ENCODE peak calls at places on chromosomes 12 and 14, in five cellular contexts. One of them, this sample, is unnamed.
A peak's percentile ranks its signal among the peaks of the same experiment; 100 is the strongest.

GRCh38 chr14:99918781-99919180 is 125.6 kb downstream of the EML1 start:
- DNase-seq in hypothalamus: no peak
- DNase-seq in CMK: no peak
- DNase-seq in activated T-cell treated with anti-CD3 and anti-CD28 coated beads for 4 hours: no peak
- DNase-seq in GM03348: no peak
- DNase-seq in this sample: no peak

GRCh38 chr14:24435998-24436354 is 6.2 kb downstream of the KHNYN start:
- DNase-seq in hypothalamus: no peak
- DNase-seq in activated T-cell treated with anti-CD3 and anti-CD28 coated beads for 4 hours: no peak
- DNase-seq in GM03348: no peak
- DNase-seq in CMK: no peak
- DNase-seq in this sample: no peak

GRCh38 chr12:65911321-65911720 is 87.0 kb downstream of the HMGA2 start:
- DNase-seq in activated T-cell treated with anti-CD3 and anti-CD28 coated beads for 4 hours: no peak
- DNase-seq in CMK: no peak
- DNase-seq in GM03348: peak; percentile 16
- DNase-seq in hypothalamus: no peak
- DNase-seq in this sample: no peak

GRCh38 chr14:100374270-100374669 is 51.1 kb downstream of the SLC25A47 start:
- DNase-seq in hypothalamus: no peak
- DNase-seq in activated T-cell treated with anti-CD3 and anti-CD28 coated beads for 4 hours: no peak
- DNase-seq in CMK: no peak
- DNase-seq in GM03348: no peak
- DNase-seq in this sample: no peak

GRCh38 chr12:88493651-88494050 is 86.6 kb downstream of the KITLG start:
- DNase-seq in GM03348: peak; percentile 35
- DNase-seq in hypothalamus: no peak
- DNase-seq in activated T-cell treated with anti-CD3 and anti-CD28 coated beads for 4 hours: no peak
- DNase-seq in CMK: no peak
- DNase-seq in this sample: no peak

GRCh38 chr12:1830981-1831930 is 10.9 kb downstream of the LRTM2 start:
- DNase-seq in CMK: no peak
- DNase-seq in GM03348: peak; percentile 80
- DNase-seq in hypothalamus: no peak
- DNase-seq in activated T-cell treated with anti-CD3 and anti-CD28 coated beads for 4 hours: no peak
- DNase-seq in this sample: no peak

GRCh38 chr14:51225751-51226150 is 14.3 kb upstream of the TMX1 start:
- DNase-seq in CMK: no peak
- DNase-seq in hypothalamus: no peak
- DNase-seq in activated T-cell treated with anti-CD3 and anti-CD28 coated beads for 4 hours: no peak
- DNase-seq in GM03348: no peak
- DNase-seq in this sample: no peak

GRCh38 chr14:69712637-69713088 is 54.3 kb upstream of the SRSF5 start:
- DNase-seq in CMK: no peak
- DNase-seq in GM03348: no peak
- DNase-seq in hypothalamus: no peak
- DNase-seq in activated T-cell treated with anti-CD3 and anti-CD28 coated beads for 4 hours: no peak
- DNase-seq in this sample: no peak

GRCh38 chr12:79725987-79726386 is 35.2 kb upstream of the PAWR start:
- DNase-seq in hypothalamus: no peak
- DNase-seq in CMK: no peak
- DNase-seq in GM03348: peak; percentile 64
- DNase-seq in activated T-cell treated with anti-CD3 and anti-CD28 coated beads for 4 hours: no peak
- DNase-seq in this sample: no peak

GRCh38 chr12:21223930-21224329 is 92.9 kb downstream of the SLCO1B1 start:
- DNase-seq in CMK: no peak
- DNase-seq in hypothalamus: no peak
- DNase-seq in GM03348: no peak
- DNase-seq in activated T-cell treated with anti-CD3 and anti-CD28 coated beads for 4 hours: no peak
- DNase-seq in this sample: no peak

GRCh38 chr12:30839643-30840190 is 85.0 kb upstream of the CAPRIN2 start:
- DNase-seq in CMK: no peak
- DNase-seq in activated T-cell treated with anti-CD3 and anti-CD28 coated beads for 4 hours: no peak
- DNase-seq in GM03348: no peak
- DNase-seq in hypothalamus: no peak
- DNase-seq in this sample: no peak

GRCh38 chr12:92628476-92628875 is 74.3 kb upstream of the PLEKHG7 start:
- DNase-seq in CMK: no peak
- DNase-seq in hypothalamus: no peak
- DNase-seq in GM03348: no peak
- DNase-seq in activated T-cell treated with anti-CD3 and anti-CD28 coated beads for 4 hours: no peak
- DNase-seq in this sample: no peak

GRCh38 chr12:89160716-89161123 is 191.6 kb downstream of the DUSP6 start:
- DNase-seq in hypothalamus: no peak
- DNase-seq in GM03348: peak; percentile 54
- DNase-seq in CMK: no peak
- DNase-seq in activated T-cell treated with anti-CD3 and anti-CD28 coated beads for 4 hours: no peak
- DNase-seq in this sample: peak; percentile 17

GRCh38 chr12:109797905-109798669 is 35.1 kb downstream of the TRPV4 start:
- DNase-seq in CMK: peak; percentile 40
- DNase-seq in hypothalamus: peak; percentile 14
- DNase-seq in activated T-cell treated with anti-CD3 and anti-CD28 coated beads for 4 hours: no peak
- DNase-seq in GM03348: no peak
- DNase-seq in this sample: no peak

GRCh38 chr14:101226603-101227425 is 323.3 kb upstream of the RTL1 start:
- DNase-seq in activated T-cell treated with anti-CD3 and anti-CD28 coated beads for 4 hours: no peak
- DNase-seq in hypothalamus: no peak
- DNase-seq in GM03348: no peak
- DNase-seq in CMK: no peak
- DNase-seq in this sample: no peak

GRCh38 chr14:43155258-43155657 is 1351.8 kb downstream of the FSCB start:
- DNase-seq in activated T-cell treated with anti-CD3 and anti-CD28 coated beads for 4 hours: no peak
- DNase-seq in hypothalamus: no peak
- DNase-seq in GM03348: no peak
- DNase-seq in CMK: no peak
- DNase-seq in this sample: no peak

GRCh38 chr12:108029081-108029790 is 99.9 kb upstream of the WSCD2 start:
- DNase-seq in hypothalamus: no peak
- DNase-seq in GM03348: no peak
- DNase-seq in CMK: no peak
- DNase-seq in activated T-cell treated with anti-CD3 and anti-CD28 coated beads for 4 hours: no peak
- DNase-seq in this sample: no peak

GRCh38 chr14:64294672-64295413 is 672 bp upstream of the ESR2 start:
- DNase-seq in CMK: no peak
- DNase-seq in GM03348: peak; percentile 78
- DNase-seq in hypothalamus: peak; percentile 68
- DNase-seq in activated T-cell treated with anti-CD3 and anti-CD28 coated beads for 4 hours: peak; percentile 80
- DNase-seq in this sample: no peak

This sample was measured in GF-D8.